ENCODE peak calls at places on chromosomes 7 and 10, in six cellular contexts. C, K, S, V, B and R are unnamed samples.
A peak's percentile ranks its signal among the peaks of the same experiment; 100 is the strongest.

GRCh38 chr10:44300666-44301649 is 83.9 kb downstream of the CXCL12 start:
- DNase-seq in C (no peak), K (peak; percentile 76), S (peak; percentile 98), V (peak; percentile 88), B (no peak), R (no peak)

GRCh38 chr10:91587710-91588638 is 44.9 kb downstream of the PPP1R3C start:
- DNase-seq in C (no peak), K (peak; percentile 81), S (peak; percentile 93), V (no peak), B (no peak), R (no peak)

GRCh38 chr10:79382491-79382941 is 35.2 kb downstream of the PPIF start:
- DNase-seq in C (no peak), K (no peak), S (no peak), V (no peak), B (no peak), R (no peak)

GRCh38 chr10:95988702-95989101 is 54.7 kb upstream of the CCNJ start:
- DNase-seq in C (no peak), K (no peak), S (no peak), V (no peak), B (no peak), R (no peak)

GRCh38 chr7:26454180-26454579 is 162.5 kb downstream of the SNX10 start:
- DNase-seq in C (no peak), K (peak; percentile 3), S (peak; percentile 42), V (no peak), B (no peak), R (no peak)

GRCh38 chr7:13991791-13992620 is 2.5 kb upstream of the ETV1 start:
- DNase-seq in C (no peak), K (no peak), S (no peak), V (no peak), B (no peak), R (no peak)

GRCh38 chr7:11753441-11753840 is 78.6 kb downstream of the THSD7A start:
- DNase-seq in C (no peak), K (no peak), S (no peak), V (no peak), B (no peak), R (no peak)

GRCh38 chr7:122919643-122920181 is 33.5 kb upstream of the CADPS2 start:
- DNase-seq in C (no peak), K (no peak), S (no peak), V (no peak), B (no peak), R (no peak)

GRCh38 chr10:130135676-130136213 is 446 bp upstream of the GLRX3 start:
- DNase-seq in C (no peak), K (no peak), S (no peak), V (no peak), B (no peak), R (no peak)

GRCh38 chr7:2196381-2197378 is 36.1 kb downstream of the MAD1L1 start:
- DNase-seq in C (no peak), K (no peak), S (no peak), V (no peak), B (no peak), R (no peak)

GRCh38 chr10:124173298-124173900 is 80.0 kb upstream of the CHST15 start:
- DNase-seq in C (no peak), K (no peak), S (no peak), V (no peak), B (no peak), R (no peak)

GRCh38 chr7:120743128-120743527 is 114.8 kb downstream of the TSPAN12 start:
- DNase-seq in C (peak; percentile 59), K (no peak), S (peak; percentile 1), V (no peak), B (no peak), R (peak; percentile 31)

GRCh38 chr7:30549933-30550493 is 44.7 kb upstream of the GARS1 start:
- DNase-seq in C (peak; percentile 40), K (no peak), S (no peak), V (no peak), B (peak; percentile 21), R (peak; percentile 22)

GRCh38 chr7:409344-410281 is 110.0 kb downstream of the PDGFA start:
- DNase-seq in C (no peak), K (no peak), S (no peak), V (no peak), B (no peak), R (no peak)

GRCh38 chr7:105084581-105084980 is 70.6 kb downstream of the KMT2E start:
- DNase-seq in C (no peak), K (no peak), S (no peak), V (no peak), B (no peak), R (no peak)

GRCh38 chr10:132881186-132881920 is 61.0 kb downstream of the CFAP46 start:
- DNase-seq in C (no peak), K (no peak), S (no peak), V (no peak), B (no peak), R (no peak)

GRCh38 chr7:123580406-123581161 is 21.0 kb upstream of the ASB15 start:
- DNase-seq in C (peak; percentile 62), K (peak; percentile 76), S (peak; percentile 67), V (no peak), B (peak; percentile 78), R (peak; percentile 78)